ENCODE peak calls at places on chromosome 10, in nine cellular contexts. Q, T, L, E, K, W, C, M and Y are unnamed samples. For H3K4me1 and H3K9me3, the result is how much of the 10 kb centered on the place peaks cover.

GRCh38 chr10:75528392-75528791 is 97.0 kb downstream of the LRMDA start:
- ATAC-seq in Q (no peak), T (peak), L (no peak), E (no peak), K (no peak), W (no peak), C (no peak), M (no peak), Y (no peak)

GRCh38 chr10:122149607-122150505 is 121.2 kb upstream of the BTBD16 start:
- ATAC-seq in Q (no peak), T (peak), L (no peak), E (no peak), K (no peak), W (no peak), C (peak), M (no peak), Y (peak)

GRCh38 chr10:110431659-110432058 is 66.0 kb upstream of the DUSP5 start:
- ATAC-seq in Q (no peak), T (no peak), L (no peak), E (no peak), K (no peak), W (no peak), C (no peak), M (no peak), Y (no peak)

GRCh38 chr10:22250897-22251605 is 33.2 kb upstream of the EBLN1 start:
- ATAC-seq in Q (no peak), T (no peak), L (no peak), E (no peak), K (no peak), W (no peak), C (no peak), M (no peak), Y (no peak)

GRCh38 chr10:64863836-64864235 is 1342.6 kb downstream of the REEP3 start:
- ATAC-seq in Q (no peak), T (no peak), L (no peak), E (no peak), K (no peak), W (no peak), C (no peak), M (no peak), Y (no peak)

GRCh38 chr10:103232772-103233488 is 12.8 kb upstream of the RPEL1 start:
- ATAC-seq in Q (peak), T (peak), L (peak), E (no peak), K (no peak), W (no peak), C (no peak), M (no peak), Y (no peak)

GRCh38 chr10:91613411-91614253 is 19.2 kb downstream of the PPP1R3C start:
- ATAC-seq in Q (peak), T (peak), L (peak), E (no peak), K (no peak), W (peak), C (peak), M (peak), Y (peak)

GRCh38 chr10:50512214-50512595 is 111.6 kb downstream of the SGMS1 start:
- ATAC-seq in Q (no peak), T (no peak), L (no peak), E (no peak), K (no peak), W (peak), C (peak), M (no peak), Y (no peak)

GRCh38 chr10:2972216-2972615 is 95.1 kb upstream of the PFKP start:
- ATAC-seq in Q (no peak), T (no peak), L (no peak), E (no peak), K (no peak), W (no peak), C (no peak), M (no peak), Y (no peak)

GRCh38 chr10:78599122-78599853 is 469.5 kb upstream of the ZMIZ1 start:
- ATAC-seq in Q (no peak), T (no peak), L (no peak), E (no peak), K (no peak), W (no peak), C (no peak), M (no peak), Y (no peak)

GRCh38 chr10:4243651-4244050 is 458.6 kb upstream of the KLF6 start:
- ATAC-seq in Q (peak), T (peak), L (no peak), E (no peak), K (no peak), W (no peak), C (peak), M (peak), Y (peak)

GRCh38 chr10:3427316-3427715 is 254.7 kb upstream of the PITRM1 start:
- ATAC-seq in Q (no peak), T (no peak), L (no peak), E (no peak), K (no peak), W (no peak), C (no peak), M (no peak), Y (no peak)

GRCh38 chr10:16986406-16987128 is 143.0 kb downstream of the CUBN start:
- ATAC-seq in Q (peak), T (peak), L (peak), E (no peak), K (no peak), W (peak), C (peak), M (peak), Y (peak)

GRCh38 chr10:99435986-99436633 is 5.7 kb upstream of the GOT1 start:
- ATAC-seq in Q (peak), T (peak), L (peak), E (peak), K (peak), W (peak), C (peak), M (peak), Y (peak)

GRCh38 chr10:57657164-57657765 is 610.4 kb downstream of the IPMK start:
- ATAC-seq in Q (peak), T (peak), L (peak), E (peak), K (no peak), W (peak), C (peak), M (peak), Y (no peak)

GRCh38 chr10:113693348-113693747 is 13.6 kb downstream of the CASP7 start:
- ATAC-seq in Q (no peak), T (no peak), L (no peak), E (no peak), K (no peak), W (no peak), C (no peak), M (no peak), Y (no peak)

GRCh38 chr10:82162549-82163210 is 287.7 kb downstream of the NRG3 start:
- ATAC-seq in Q (no peak), T (no peak), L (no peak), E (no peak), K (no peak), W (no peak), C (no peak), M (no peak), Y (no peak)

DNA sequence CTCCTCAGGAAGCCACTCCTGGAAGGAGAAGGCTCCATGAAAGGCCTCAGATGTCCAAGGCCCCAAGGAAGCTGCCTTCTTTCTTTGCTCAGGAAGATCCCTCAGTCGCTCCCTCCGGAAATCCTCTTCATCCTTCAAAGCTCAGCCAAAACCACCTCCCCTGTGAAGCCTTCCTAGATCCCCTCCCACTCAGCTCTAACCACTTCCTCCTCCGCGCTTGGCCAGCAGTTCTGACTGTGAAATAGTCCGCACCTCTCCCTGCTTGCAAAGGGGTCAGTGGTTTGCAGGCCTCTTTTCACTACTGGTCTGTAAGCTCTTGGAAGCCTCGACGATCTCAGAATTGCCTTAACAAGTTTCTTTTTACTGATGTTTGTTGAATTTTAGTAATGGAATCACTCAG is 23.9 kb downstream of the PYROXD2 start:
- ATAC-seq in Q (no peak), T (no peak), L (no peak), E (no peak), K (peak), W (no peak), C (no peak), M (no peak), Y (no peak)
- H3K4me1 ChIP-seq in Q (under half), T (under half), L (under half), E (under half), K (under half), W (under half), C (under half), M (under half), Y (under half)

GRCh38 chr10:37680716-37681616 is 176.4 kb downstream of the ZNF248 start:
- ATAC-seq in Q (no peak), T (no peak), L (no peak), E (no peak), K (no peak), W (no peak), C (no peak), M (no peak), Y (no peak)

GRCh38 chr10:37679465-37679864 is 177.9 kb downstream of the ZNF248 start:
- ATAC-seq in Q (no peak), T (peak), L (peak), E (no peak), K (no peak), W (no peak), C (no peak), M (no peak), Y (no peak)

GRCh38 chr10:37680243-37680683 is 177.1 kb downstream of the ZNF248 start:
- ATAC-seq in Q (no peak), T (no peak), L (peak), E (no peak), K (no peak), W (peak), C (no peak), M (no peak), Y (no peak)

GRCh38 chr10:37671802-37672201 is 185.6 kb downstream of the ZNF248 start:
- ATAC-seq in Q (no peak), T (no peak), L (no peak), E (no peak), K (no peak), W (no peak), C (no peak), M (no peak), Y (no peak)

GRCh38 chr10:37675449-37675848 is 182.0 kb downstream of the ZNF248 start:
- ATAC-seq in Q (no peak), T (no peak), L (no peak), E (no peak), K (no peak), W (no peak), C (no peak), M (no peak), Y (no peak)
- H3K9me3 ChIP-seq in Q (under half), T (under half), L (under half), E (under half), K (under half), W (under half), C (under half), M (under half), Y (under half)

GRCh38 chr10:35379226-35380137 is 43.2 kb downstream of the CCNY start:
- ATAC-seq in Q (no peak), T (peak), L (peak), E (peak), K (peak), W (peak), C (peak), M (no peak), Y (peak)
- TF ChIP-seq CTCF in Q (no peak), T (no peak), L (peak), E (no peak), K (no peak), W (peak), C (no peak), M (no peak), Y (no peak)

GRCh38 chr10:59672150-59672875 is 37.3 kb downstream of the SLC16A9 start:
- ATAC-seq in Q (no peak), T (no peak), L (no peak), E (no peak), K (no peak), W (no peak), C (no peak), M (no peak), Y (no peak)

GRCh38 chr10:59678884-59679301 is 30.8 kb downstream of the SLC16A9 start:
- ATAC-seq in Q (peak), T (no peak), L (no peak), E (no peak), K (no peak), W (no peak), C (no peak), M (no peak), Y (no peak)

GRCh38 chr10:59677253-59677831 is 32.3 kb downstream of the SLC16A9 start:
- ATAC-seq in Q (no peak), T (no peak), L (peak), E (no peak), K (no peak), W (no peak), C (no peak), M (no peak), Y (no peak)

GRCh38 chr10:59674211-59674836 is 35.3 kb downstream of the SLC16A9 start:
- ATAC-seq in Q (peak), T (no peak), L (no peak), E (no peak), K (no peak), W (no peak), C (no peak), M (no peak), Y (no peak)

GRCh38 chr10:59675812-59676211 is 33.8 kb downstream of the SLC16A9 start:
- ATAC-seq in Q (no peak), T (no peak), L (no peak), E (no peak), K (no peak), W (peak), C (no peak), M (no peak), Y (no peak)
- H3K4me1 ChIP-seq in Q (under half), T (under half), L (under half), E (under half), K (under half), W (under half), C (under half), M (under half), Y (under half)

GRCh38 chr10:128811943-128812342 is 655.1 kb upstream of the MGMT start:
- ATAC-seq in Q (no peak), T (no peak), L (no peak), E (no peak), K (no peak), W (no peak), C (no peak), M (no peak), Y (peak)
- H3K9me3 ChIP-seq in Q (under half), T (under half), L (under half), E (under half), K (under half), W (under half), C (under half), M (under half), Y (under half)

DNA sequence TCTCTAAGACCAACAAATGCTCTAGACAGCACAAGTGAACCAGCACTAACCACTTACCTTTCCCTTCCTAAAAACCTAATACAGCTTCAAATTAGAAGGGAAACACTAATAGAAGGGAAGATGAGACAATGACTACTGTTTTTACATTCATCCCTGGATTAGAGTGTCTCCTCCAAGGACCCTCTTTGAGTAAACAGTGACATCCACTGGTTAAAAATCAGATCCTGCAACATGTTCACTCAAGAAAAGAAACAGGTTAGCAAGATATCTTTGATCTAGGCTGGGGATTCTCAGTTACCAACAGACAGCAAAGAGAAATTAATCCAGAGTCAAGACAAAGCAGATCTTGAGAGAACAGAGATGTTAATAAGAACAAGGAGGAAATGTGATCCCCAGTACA is 177.7 kb upstream of the GHITM start:
- ATAC-seq in Q (no peak), T (no peak), L (no peak), E (no peak), K (no peak), W (no peak), C (no peak), M (no peak), Y (no peak)
- TF ChIP-seq CTCF in Q (no peak), T (no peak), L (no peak), E (no peak), K (no peak), W (peak), C (no peak), M (peak), Y (no peak)

GRCh38 chr10:14592026-14592425 is 182.7 kb downstream of the FAM107B start:
- ATAC-seq in Q (peak), T (no peak), L (no peak), E (no peak), K (no peak), W (no peak), C (no peak), M (no peak), Y (no peak)
- H3K4me1 ChIP-seq in Q (under half), T (under half), L (half or more), E (under half), K (half or more), W (under half), C (under half), M (under half), Y (under half)

DNA sequence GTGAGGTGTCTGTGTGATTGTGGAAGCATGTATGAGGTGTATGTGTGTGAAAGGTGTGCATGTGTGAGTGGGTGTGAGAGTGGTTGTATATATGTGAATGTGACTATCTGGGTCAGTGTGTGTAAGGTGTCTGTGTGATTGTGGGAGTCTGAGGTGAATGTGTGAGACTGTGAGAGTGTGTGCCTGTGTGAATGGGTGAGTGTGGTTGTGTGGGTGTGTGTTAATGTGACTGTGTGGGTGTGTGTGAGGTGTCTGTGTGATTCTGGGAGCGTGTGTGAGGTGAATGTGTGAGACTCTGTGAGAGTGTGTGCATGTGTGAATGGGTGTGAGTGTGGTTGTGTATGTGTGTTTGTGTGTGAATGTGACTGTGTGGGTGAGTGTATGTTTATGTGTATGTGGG is 385.1 kb downstream of the TCERG1L start:
- ATAC-seq in Q (no peak), T (no peak), L (no peak), E (no peak), K (no peak), W (no peak), C (no peak), M (no peak), Y (no peak)
- H3K9me3 ChIP-seq in Q (under half), T (under half), L (under half), E (under half), K (under half), W (under half), C (under half), M (under half), Y (under half)

DNA sequence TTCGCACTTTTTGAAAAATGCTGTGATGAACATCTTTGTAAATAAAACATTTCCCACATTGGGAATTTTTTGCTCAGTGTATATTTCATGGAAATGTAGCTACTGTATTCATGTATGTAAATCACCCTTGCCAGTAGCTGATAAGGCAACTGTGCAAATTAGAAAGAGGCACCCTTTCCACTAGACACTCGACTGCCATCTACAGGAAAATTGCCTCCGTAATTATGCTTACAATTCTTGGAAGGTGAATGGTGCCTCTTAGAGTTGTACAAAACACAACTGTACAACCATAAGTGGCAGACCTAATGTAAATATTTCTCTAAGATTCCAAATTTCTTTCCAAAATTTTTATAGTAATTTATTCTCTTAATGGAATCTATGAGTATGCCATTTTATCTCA is 491.7 kb downstream of the CCSER2 start:
- ATAC-seq in Q (no peak), T (no peak), L (no peak), E (no peak), K (no peak), W (no peak), C (no peak), M (no peak), Y (no peak)
- TF ChIP-seq CTCF in Q (peak), T (no peak), L (peak), E (no peak), K (no peak), W (no peak), C (no peak), M (peak), Y (no peak)